ENCODE peak calls at places on chromosomes 5 and 9, in six cellular contexts. One of them, this sample, is unnamed.

GRCh38 chr5:109922396-109922995 is 232.8 kb downstream of the MAN2A1 start:
- DNase-seq in IMR-90: no peak
- DNase-seq in stomach: no peak
- DNase-seq in A549: no peak
- DNase-seq in gastrocnemius medialis: no peak
- DNase-seq in sigmoid colon: no peak
- DNase-seq in this sample: no peak

GRCh38 chr5:125575561-125576504 is 829.4 kb upstream of the ZNF608 start:
- DNase-seq in IMR-90: no peak
- DNase-seq in sigmoid colon: peak; percentile 69
- DNase-seq in A549: no peak
- DNase-seq in stomach: no peak
- DNase-seq in gastrocnemius medialis: no peak
- DNase-seq in this sample: peak; percentile 23

GRCh38 chr9:15400281-15400941 is 22.3 kb upstream of the SNAPC3 start:
- DNase-seq in gastrocnemius medialis: no peak
- DNase-seq in sigmoid colon: no peak
- DNase-seq in IMR-90: peak; percentile 56
- DNase-seq in A549: no peak
- DNase-seq in stomach: no peak
- DNase-seq in this sample: no peak

GRCh38 chr5:82911902-82912301 is 165.3 kb downstream of the TMEM167A start:
- DNase-seq in sigmoid colon: no peak
- DNase-seq in stomach: no peak
- DNase-seq in gastrocnemius medialis: no peak
- DNase-seq in A549: no peak
- DNase-seq in IMR-90: no peak
- DNase-seq in this sample: no peak

GRCh38 chr5:171367424-171368370 is 20.0 kb upstream of the NPM1 start:
- DNase-seq in sigmoid colon: no peak
- DNase-seq in stomach: no peak
- DNase-seq in IMR-90: peak; percentile 50
- DNase-seq in A549: no peak
- DNase-seq in gastrocnemius medialis: no peak
- DNase-seq in this sample: no peak

GRCh38 chr5:115806986-115807653 is 9.3 kb downstream of the CDO1 start:
- DNase-seq in stomach: no peak
- DNase-seq in IMR-90: no peak
- DNase-seq in A549: no peak
- DNase-seq in sigmoid colon: no peak
- DNase-seq in gastrocnemius medialis: no peak
- DNase-seq in this sample: no peak

GRCh38 chr9:15642369-15642962 is 89.6 kb downstream of the CCDC171 start:
- DNase-seq in IMR-90: peak; percentile 53
- DNase-seq in stomach: no peak
- DNase-seq in sigmoid colon: no peak
- DNase-seq in gastrocnemius medialis: no peak
- DNase-seq in A549: peak; percentile 47
- DNase-seq in this sample: no peak

GRCh38 chr9:227882-228281 is 13.2 kb downstream of the DOCK8 start:
- DNase-seq in gastrocnemius medialis: no peak
- DNase-seq in sigmoid colon: no peak
- DNase-seq in stomach: no peak
- DNase-seq in A549: no peak
- DNase-seq in IMR-90: no peak
- DNase-seq in this sample: no peak

GRCh38 chr5:163846512-163846911 is 341.1 kb downstream of the MAT2B start:
- DNase-seq in A549: no peak
- DNase-seq in stomach: no peak
- DNase-seq in IMR-90: peak; percentile 72
- DNase-seq in gastrocnemius medialis: no peak
- DNase-seq in sigmoid colon: no peak
- DNase-seq in this sample: no peak

GRCh38 chr5:133292300-133292699 is 240.5 kb downstream of the HSPA4 start:
- DNase-seq in IMR-90: no peak
- DNase-seq in A549: peak; percentile 50
- DNase-seq in gastrocnemius medialis: no peak
- DNase-seq in sigmoid colon: no peak
- DNase-seq in stomach: no peak
- DNase-seq in this sample: no peak

GRCh38 chr9:96817973-96818372 is 36.3 kb downstream of the ZNF782 start:
- DNase-seq in sigmoid colon: no peak
- DNase-seq in IMR-90: no peak
- DNase-seq in stomach: no peak
- DNase-seq in A549: no peak
- DNase-seq in gastrocnemius medialis: no peak
- DNase-seq in this sample: no peak
- H3K9me3 ChIP-seq in sigmoid colon: peaks cover 50% of the 10 kb centered on the region
- H3K9me3 ChIP-seq in IMR-90: peaks cover 49% of the 10 kb centered on the region
- H3K9me3 ChIP-seq in stomach: peaks cover 100% of the 10 kb centered on the region
- H3K9me3 ChIP-seq in A549: peaks cover 96% of the 10 kb centered on the region
- H3K9me3 ChIP-seq in gastrocnemius medialis: peaks cover 36% of the 10 kb centered on the region
- H3K9me3 ChIP-seq in this sample: peaks cover 3% of the 10 kb centered on the region

DNA sequence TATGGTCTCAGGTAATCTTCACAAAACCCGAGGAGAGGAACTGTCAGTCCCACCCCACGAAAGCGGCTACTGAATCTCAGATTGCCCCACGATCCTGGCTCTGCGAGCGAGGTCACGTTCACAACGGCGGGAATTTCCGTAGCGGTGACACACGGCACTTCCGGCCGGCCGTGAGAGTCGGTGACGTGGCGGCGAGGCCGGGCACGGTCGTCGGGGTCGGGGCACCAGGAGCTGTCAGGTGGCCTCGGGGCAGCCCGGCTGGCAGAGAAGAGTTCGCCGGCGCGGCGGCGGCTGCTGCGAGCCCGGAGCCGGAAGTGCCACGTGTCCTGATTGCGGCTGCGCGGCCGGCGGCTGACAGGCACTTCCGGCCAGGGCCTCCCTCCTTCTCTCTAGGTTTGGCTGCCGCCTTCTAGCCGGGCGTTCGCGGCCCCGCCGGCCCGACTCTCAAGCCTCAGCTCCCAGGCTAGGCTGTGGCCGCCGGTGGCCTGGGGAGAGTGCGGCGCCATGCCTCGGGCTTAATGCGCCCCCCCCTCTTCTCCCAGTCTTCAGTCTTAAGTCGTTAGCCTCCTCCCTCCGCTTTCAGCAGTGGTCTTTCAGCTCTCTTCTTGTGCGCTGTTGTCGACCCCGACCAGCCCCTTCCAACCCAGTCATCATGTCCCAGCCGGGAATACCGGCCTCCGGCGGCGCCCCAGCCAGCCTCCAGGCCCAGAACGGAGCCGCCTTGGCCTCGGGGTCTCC is at the start of gene SEC24A:
- DNase-seq in gastrocnemius medialis: peak; percentile 97
- DNase-seq in A549: peak; percentile 93
- DNase-seq in IMR-90: peak; percentile 87
- DNase-seq in stomach: peak; percentile 94
- DNase-seq in sigmoid colon: peak; percentile 93
- DNase-seq in this sample: peak; percentile 85
- TF ChIP-seq POLR2A in gastrocnemius medialis: peak; percentile 86
- TF ChIP-seq POLR2A in A549: peak; percentile 75
- TF ChIP-seq POLR2A in IMR-90: peak; percentile 86
- TF ChIP-seq POLR2A in stomach: no peak
- TF ChIP-seq POLR2A in sigmoid colon: peak; percentile 72
- TF ChIP-seq POLR2A in this sample: peak; percentile 83

GRCh38 chr5:77586101-77586500 is 52.4 kb downstream of the OTP start:
- DNase-seq in IMR-90: no peak
- DNase-seq in sigmoid colon: no peak
- DNase-seq in stomach: no peak
- DNase-seq in A549: no peak
- DNase-seq in gastrocnemius medialis: no peak
- DNase-seq in this sample: no peak

GRCh38 chr5:77588175-77588574 is 50.3 kb downstream of the OTP start:
- DNase-seq in A549: no peak
- DNase-seq in stomach: no peak
- DNase-seq in IMR-90: no peak
- DNase-seq in sigmoid colon: no peak
- DNase-seq in gastrocnemius medialis: no peak
- DNase-seq in this sample: no peak

GRCh38 chr5:77590347-77590746 is 48.2 kb downstream of the OTP start:
- DNase-seq in IMR-90: no peak
- DNase-seq in gastrocnemius medialis: no peak
- DNase-seq in A549: no peak
- DNase-seq in sigmoid colon: no peak
- DNase-seq in stomach: no peak
- DNase-seq in this sample: no peak
- H3K9me3 ChIP-seq in IMR-90: no peaks in the 10 kb centered on the region
- H3K9me3 ChIP-seq in gastrocnemius medialis: no peaks in the 10 kb centered on the region
- H3K9me3 ChIP-seq in A549: peaks cover 7% of the 10 kb centered on the region
- H3K9me3 ChIP-seq in sigmoid colon: peaks cover 4% of the 10 kb centered on the region
- H3K9me3 ChIP-seq in stomach: peaks cover 9% of the 10 kb centered on the region
- H3K9me3 ChIP-seq in this sample: no peaks in the 10 kb centered on the region

DNA sequence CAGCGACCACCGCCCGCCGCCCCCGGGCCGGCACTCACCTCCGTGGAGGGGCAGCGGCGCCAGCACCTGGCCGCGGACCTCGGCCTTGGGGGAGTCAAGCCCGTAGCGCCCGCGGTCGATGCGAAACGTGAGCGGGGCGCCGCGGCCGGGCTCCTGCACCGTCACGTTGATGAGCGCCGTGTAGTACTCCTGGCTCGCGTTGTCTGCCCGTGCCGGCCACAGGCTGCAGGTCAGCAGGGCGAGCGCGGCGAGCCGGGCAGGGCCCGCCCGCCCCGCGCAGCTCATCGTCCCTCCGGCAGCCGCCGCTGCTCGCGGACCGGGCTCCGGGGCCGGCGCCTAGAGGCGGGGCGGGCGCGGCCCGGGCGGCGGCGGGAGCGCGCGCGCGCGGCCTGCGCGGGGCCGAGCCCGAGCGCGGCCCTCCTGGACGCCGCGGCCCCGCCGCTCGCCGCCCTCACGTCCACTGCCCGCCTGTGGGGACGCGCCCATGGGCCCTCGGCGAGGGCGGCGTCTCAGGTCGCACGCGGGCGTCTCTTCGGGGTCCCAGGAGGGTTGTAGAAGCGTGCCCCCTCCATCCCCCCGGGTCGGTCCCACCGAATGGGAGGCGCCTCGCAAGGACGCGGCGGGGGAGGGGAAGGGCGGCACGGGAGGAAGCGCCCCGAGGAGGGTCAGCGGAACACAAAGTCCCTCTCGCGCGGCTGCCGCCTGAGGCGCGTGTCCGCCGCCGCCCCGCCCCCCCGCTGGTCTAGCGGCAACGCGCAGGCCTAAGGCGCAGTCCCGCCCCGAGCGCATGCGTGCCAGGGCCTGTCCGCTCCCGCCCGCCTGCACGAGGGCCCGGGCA is at the start of gene RNF130:
- DNase-seq in IMR-90: peak; percentile 88
- DNase-seq in sigmoid colon: peak; percentile 97
- DNase-seq in A549: peak; percentile 95
- DNase-seq in stomach: peak; percentile 95
- DNase-seq in gastrocnemius medialis: peak; percentile 92
- DNase-seq in this sample: peak; percentile 91
- TF ChIP-seq POLR2A in IMR-90: peak; percentile 70
- TF ChIP-seq POLR2A in sigmoid colon: peak; percentile 33
- TF ChIP-seq POLR2A in A549: peak; percentile 85
- TF ChIP-seq POLR2A in stomach: no peak
- TF ChIP-seq POLR2A in gastrocnemius medialis: peak; percentile 58
- TF ChIP-seq POLR2A in this sample: peak; percentile 76

GRCh38 chr9:131720330-131720729 is 19.5 kb downstream of the RAPGEF1 start:
- DNase-seq in sigmoid colon: no peak
- DNase-seq in gastrocnemius medialis: no peak
- DNase-seq in A549: no peak
- DNase-seq in IMR-90: no peak
- DNase-seq in stomach: no peak
- DNase-seq in this sample: no peak

GRCh38 chr9:131721096-131721495 is 18.8 kb downstream of the RAPGEF1 start:
- DNase-seq in stomach: no peak
- DNase-seq in gastrocnemius medialis: no peak
- DNase-seq in sigmoid colon: no peak
- DNase-seq in IMR-90: no peak
- DNase-seq in A549: no peak
- DNase-seq in this sample: no peak

GRCh38 chr9:131717719-131718460 is 22.0 kb downstream of the RAPGEF1 start:
- DNase-seq in stomach: no peak
- DNase-seq in sigmoid colon: no peak
- DNase-seq in A549: no peak
- DNase-seq in gastrocnemius medialis: no peak
- DNase-seq in IMR-90: no peak
- DNase-seq in this sample: no peak

GRCh38 chr9:131722260-131722659 is 17.6 kb downstream of the RAPGEF1 start:
- DNase-seq in A549: no peak
- DNase-seq in IMR-90: no peak
- DNase-seq in stomach: no peak
- DNase-seq in sigmoid colon: no peak
- DNase-seq in gastrocnemius medialis: no peak
- DNase-seq in this sample: no peak

DNA sequence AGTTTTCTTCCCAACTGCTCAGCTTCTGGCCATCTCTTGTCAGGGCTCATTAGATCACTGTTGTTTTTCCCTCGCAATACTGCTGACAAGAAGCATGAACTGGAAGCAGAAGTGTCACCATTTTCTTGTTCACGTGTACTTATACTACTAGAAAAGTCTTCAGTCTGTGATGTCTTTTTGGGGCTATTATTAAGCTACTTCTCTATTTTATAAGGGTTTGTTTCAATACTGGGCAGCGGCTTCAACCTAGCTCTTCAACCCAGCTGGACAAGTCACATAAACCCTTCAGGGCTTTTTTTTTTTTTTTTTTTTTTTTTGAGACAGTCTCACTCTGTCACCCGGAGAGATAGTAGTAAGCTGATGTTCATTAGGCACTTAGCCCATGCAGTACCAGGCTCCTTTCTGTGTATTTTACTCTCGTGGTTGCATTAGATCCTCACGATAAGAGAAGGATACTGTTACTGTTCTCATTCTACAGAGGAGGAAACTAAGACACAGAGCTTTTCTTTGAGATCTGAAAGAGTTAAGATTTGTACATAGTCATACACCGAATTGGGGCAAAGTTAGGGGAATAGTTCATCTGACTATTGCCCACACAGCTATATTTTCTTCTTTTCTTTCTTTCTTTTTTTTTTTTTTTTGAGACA is 20.5 kb downstream of the RAPGEF1 start:
- DNase-seq in sigmoid colon: no peak
- DNase-seq in A549: no peak
- DNase-seq in stomach: no peak
- DNase-seq in IMR-90: no peak
- DNase-seq in gastrocnemius medialis: no peak
- DNase-seq in this sample: no peak
- H3K9me3 ChIP-seq in sigmoid colon: no peaks in the 10 kb centered on the region
- H3K9me3 ChIP-seq in A549: no peaks in the 10 kb centered on the region
- H3K9me3 ChIP-seq in stomach: no peaks in the 10 kb centered on the region
- H3K9me3 ChIP-seq in IMR-90: no peaks in the 10 kb centered on the region
- H3K9me3 ChIP-seq in gastrocnemius medialis: no peaks in the 10 kb centered on the region
- H3K9me3 ChIP-seq in this sample: no peaks in the 10 kb centered on the region

GRCh38 chr9:120914410-120914809 is 12.2 kb downstream of the TRAF1 start:
- DNase-seq in sigmoid colon: no peak
- DNase-seq in stomach: no peak
- DNase-seq in A549: no peak
- DNase-seq in IMR-90: no peak
- DNase-seq in gastrocnemius medialis: no peak
- DNase-seq in this sample: no peak
- TF ChIP-seq POLR2A in sigmoid colon: no peak
- TF ChIP-seq POLR2A in stomach: no peak
- TF ChIP-seq POLR2A in A549: no peak
- TF ChIP-seq POLR2A in IMR-90: no peak
- TF ChIP-seq POLR2A in gastrocnemius medialis: no peak
- TF ChIP-seq POLR2A in this sample: no peak